ENCODE peak calls at places on chromosomes 3 and 15, in ten cellular contexts. F is Calu3, T is spleen, S is MCF 10A, B is kidney tubule cell, X is cardiac muscle cell, O is frontal cortex, D is LoVo, Z is NAMALWA, M is adipocyte. N is an unnamed sample.

GRCh38 chr3:11919390-11919789 is 72.7 kb upstream of the TAMM41 start:
- DNase-seq in Z (no peak), X (no peak), F (no peak), M (no peak), S (no peak), O (no peak), D (no peak), B (no peak), T (no peak), N (no peak)

GRCh38 chr3:76566211-76566534 is 473.7 kb upstream of the ROBO2 start:
- DNase-seq in D (no peak), T (no peak), S (no peak), M (no peak), O (no peak), Z (no peak), B (no peak), F (no peak), X (no peak), N (no peak)

GRCh38 chr15:65936317-65936716 is 67.0 kb downstream of the RAB11A start:
- DNase-seq in T (no peak), M (no peak), X (no peak), B (no peak), F (no peak), S (no peak), Z (no peak), O (no peak), D (no peak), N (no peak)

GRCh38 chr15:86555939-86556725 is 476.5 kb downstream of the AGBL1 start:
- DNase-seq in S (peak; percentile 58), T (no peak), B (no peak), Z (no peak), X (no peak), D (no peak), M (no peak), O (no peak), F (no peak), N (no peak)

GRCh38 chr3:46701211-46701939 is at the start of gene TMIE:
- DNase-seq in M (peak; percentile 52), X (no peak), S (no peak), B (no peak), O (no peak), F (no peak), D (no peak), T (no peak), Z (no peak), N (no peak)

GRCh38 chr15:31360843-31361763 is 34.5 kb downstream of the KLF13 start:
- DNase-seq in T (peak; percentile 97), X (no peak), F (no peak), M (no peak), O (no peak), Z (peak; percentile 97), D (no peak), B (peak; percentile 48), S (peak; percentile 25), N (no peak)

GRCh38 chr15:42065008-42065407 is 29.4 kb downstream of the PLA2G4D start:
- DNase-seq in M (no peak), T (no peak), Z (peak; percentile 46), X (no peak), D (no peak), S (no peak), F (no peak), O (no peak), B (peak; percentile 49), N (no peak)

GRCh38 chr15:74276560-74276959 is 40.4 kb downstream of the CCDC33 start:
- DNase-seq in B (no peak), M (no peak), D (no peak), X (no peak), Z (no peak), O (no peak), S (no peak), T (no peak), F (no peak), N (no peak)

GRCh38 chr3:146165370-146165769 is 4.4 kb upstream of the PLOD2 start:
- DNase-seq in Z (no peak), S (peak; percentile 56), D (no peak), O (no peak), T (no peak), X (no peak), M (peak; percentile 74), F (no peak), B (no peak), N (no peak)

GRCh38 chr3:196688349-196688748 is 23.7 kb downstream of the CEP19 start:
- DNase-seq in Z (no peak), D (no peak), S (peak; percentile 88), M (peak; percentile 91), O (no peak), X (no peak), F (no peak), T (peak; percentile 84), B (no peak), N (no peak)

GRCh38 chr3:14775574-14775973 is 43.2 kb upstream of the FGD5 start:
- DNase-seq in X (no peak), M (no peak), B (no peak), D (no peak), Z (no peak), S (no peak), O (no peak), T (no peak), F (no peak), N (no peak)